ENCODE peak calls at places on chromosome 11, in eight cellular contexts. U is epithelial cell of prostate; C is iPS DF 6.9; I is heart left ventricle; V is CD8-positive, alpha-beta T cell; E is brain microvascular endothelial cell; A is DND-41; O is colonic mucosa. R is an unnamed sample.

GRCh38 chr11:90774727-90775572 is 552.1 kb upstream of the CHORDC1 start:
- DNase-seq in U (no peak), C (peak), I (no peak), V (no peak), E (no peak), A (no peak), O (no peak), R (no peak)

GRCh38 chr11:82845336-82846036 is 54.7 kb downstream of the PRCP start:
- DNase-seq in U (no peak), C (no peak), I (no peak), V (no peak), E (no peak), A (no peak), O (no peak), R (no peak)

GRCh38 chr11:70804174-70804855 is 406.0 kb downstream of the CTTN start:
- DNase-seq in U (no peak), C (no peak), I (peak), V (no peak), E (no peak), A (no peak), O (no peak), R (no peak)

GRCh38 chr11:130070109-130070828 is 575 bp downstream of the APLP2 start:
- DNase-seq in U (no peak), C (no peak), I (peak), V (peak), E (no peak), A (peak), O (peak), R (peak)

GRCh38 chr11:134261626-134262488 is 8.5 kb downstream of the ACAD8 start:
- DNase-seq in U (no peak), C (no peak), I (no peak), V (peak), E (no peak), A (peak), O (no peak), R (no peak)

GRCh38 chr11:36718481-36718880 is 120.4 kb upstream of the RAG2 start:
- DNase-seq in U (no peak), C (no peak), I (no peak), V (no peak), E (no peak), A (no peak), O (no peak), R (no peak)

GRCh38 chr11:74332272-74332671 is 20.8 kb upstream of the P4HA3 start:
- DNase-seq in U (no peak), C (no peak), I (no peak), V (no peak), E (no peak), A (no peak), O (no peak), R (no peak)

GRCh38 chr11:76617553-76618265 is 52.8 kb downstream of the LRRC32 start:
- DNase-seq in U (no peak), C (no peak), I (no peak), V (no peak), E (peak), A (no peak), O (no peak), R (no peak)

GRCh38 chr11:90134420-90135003 is at the start of gene NAALAD2:
- DNase-seq in U (no peak), C (peak), I (peak), V (no peak), E (peak), A (no peak), O (peak), R (peak)

GRCh38 chr11:9859491-9860305 is 195.8 kb downstream of the SWAP70 start:
- DNase-seq in U (no peak), C (no peak), I (no peak), V (no peak), E (peak), A (no peak), O (no peak), R (no peak)

GRCh38 chr11:2289350-2289749 is 12.4 kb downstream of the C11orf21 start:
- DNase-seq in U (no peak), C (no peak), I (peak), V (no peak), E (no peak), A (no peak), O (no peak), R (no peak)

GRCh38 chr11:2762451-2762850 is 62.7 kb upstream of the KCNQ1OT1 start:
- DNase-seq in U (no peak), C (no peak), I (peak), V (no peak), E (no peak), A (peak), O (peak), R (no peak)

GRCh38 chr11:70296681-70297080 is 26.2 kb downstream of the PPFIA1 start:
- DNase-seq in U (no peak), C (no peak), I (no peak), V (no peak), E (peak), A (no peak), O (no peak), R (no peak)

GRCh38 chr11:8259316-8259995 is 4.2 kb downstream of the LMO1 start:
- DNase-seq in U (no peak), C (no peak), I (no peak), V (no peak), E (no peak), A (no peak), O (no peak), R (no peak)

GRCh38 chr11:111185259-111185658 is 60.3 kb upstream of the POU2AF2 start:
- DNase-seq in U (no peak), C (no peak), I (no peak), V (no peak), E (no peak), A (no peak), O (no peak), R (no peak)

GRCh38 chr11:14542384-14542783 is 22.2 kb upstream of the PSMA1 start:
- DNase-seq in U (no peak), C (no peak), I (no peak), V (no peak), E (no peak), A (no peak), O (no peak), R (no peak)

GRCh38 chr11:7046474-7046873 is 26.2 kb downstream of the NLRP14 start:
- DNase-seq in U (no peak), C (no peak), I (no peak), V (no peak), E (peak), A (no peak), O (no peak), R (no peak)

GRCh38 chr11:976431-977160 is 50.9 kb downstream of the AP2A2 start:
- DNase-seq in U (no peak), C (no peak), I (no peak), V (no peak), E (no peak), A (peak), O (no peak), R (peak)

GRCh38 chr11:119835804-119836203 is 106.8 kb upstream of the NECTIN1 start:
- DNase-seq in U (no peak), C (no peak), I (no peak), V (no peak), E (no peak), A (no peak), O (no peak), R (no peak)

GRCh38 chr11:34075178-34075820 is 23.8 kb downstream of the CAPRIN1 start:
- DNase-seq in U (no peak), C (no peak), I (no peak), V (no peak), E (peak), A (no peak), O (no peak), R (no peak)

GRCh38 chr11:130827697-130828377 is 88.4 kb downstream of the SNX19 start:
- DNase-seq in U (peak), C (peak), I (no peak), V (no peak), E (peak), A (no peak), O (peak), R (no peak)

GRCh38 chr11:113436672-113437252 is 38.4 kb downstream of the DRD2 start:
- DNase-seq in U (no peak), C (no peak), I (no peak), V (no peak), E (no peak), A (no peak), O (no peak), R (no peak)

GRCh38 chr11:44596541-44597276 is 31.2 kb downstream of the CD82 start:
- DNase-seq in U (no peak), C (no peak), I (no peak), V (peak), E (no peak), A (peak), O (no peak), R (no peak)

GRCh38 chr11:1226981-1227550 is 4.2 kb downstream of the MUC5B start:
- DNase-seq in U (no peak), C (no peak), I (peak), V (peak), E (no peak), A (no peak), O (peak), R (peak)

GRCh38 chr11:128803440-128803839 is 63.7 kb downstream of the KCNJ1 start:
- DNase-seq in U (no peak), C (no peak), I (no peak), V (no peak), E (no peak), A (no peak), O (no peak), R (no peak)

GRCh38 chr11:3228445-3228829 is 3.8 kb downstream of the MRGPRE start:
- DNase-seq in U (no peak), C (no peak), I (no peak), V (no peak), E (no peak), A (no peak), O (no peak), R (no peak)

GRCh38 chr11:59778122-59778521 is 22.9 kb downstream of the STX3 start:
- DNase-seq in U (no peak), C (no peak), I (no peak), V (no peak), E (no peak), A (no peak), O (peak), R (no peak)

GRCh38 chr11:728901-729491 is 18.3 kb upstream of the TALDO1 start:
- DNase-seq in U (no peak), C (no peak), I (no peak), V (no peak), E (no peak), A (no peak), O (no peak), R (no peak)

GRCh38 chr11:76769071-76769560 is 14.0 kb upstream of the TSKU start:
- DNase-seq in U (no peak), C (no peak), I (no peak), V (no peak), E (peak), A (no peak), O (peak), R (no peak)

GRCh38 chr11:126079640-126080205 is 17.1 kb upstream of the CDON start:
- DNase-seq in U (no peak), C (no peak), I (no peak), V (no peak), E (no peak), A (no peak), O (no peak), R (no peak)

GRCh38 chr11:47668665-47669064 is 26.3 kb upstream of the MTCH2 start:
- DNase-seq in U (no peak), C (no peak), I (no peak), V (no peak), E (no peak), A (no peak), O (no peak), R (no peak)

GRCh38 chr11:1706634-1707400 is 9.8 kb downstream of the KRTAP5-6 start:
- DNase-seq in U (no peak), C (no peak), I (no peak), V (no peak), E (no peak), A (no peak), O (peak), R (no peak)

GRCh38 chr11:68120212-68121066 is 749 bp downstream of the CHKA start:
- DNase-seq in U (no peak), C (no peak), I (peak), V (peak), E (no peak), A (peak), O (peak), R (peak)

GRCh38 chr11:76803811-76804600 is 20.9 kb downstream of the TSKU start:
- DNase-seq in U (no peak), C (no peak), I (peak), V (peak), E (no peak), A (peak), O (peak), R (no peak)

DNA sequence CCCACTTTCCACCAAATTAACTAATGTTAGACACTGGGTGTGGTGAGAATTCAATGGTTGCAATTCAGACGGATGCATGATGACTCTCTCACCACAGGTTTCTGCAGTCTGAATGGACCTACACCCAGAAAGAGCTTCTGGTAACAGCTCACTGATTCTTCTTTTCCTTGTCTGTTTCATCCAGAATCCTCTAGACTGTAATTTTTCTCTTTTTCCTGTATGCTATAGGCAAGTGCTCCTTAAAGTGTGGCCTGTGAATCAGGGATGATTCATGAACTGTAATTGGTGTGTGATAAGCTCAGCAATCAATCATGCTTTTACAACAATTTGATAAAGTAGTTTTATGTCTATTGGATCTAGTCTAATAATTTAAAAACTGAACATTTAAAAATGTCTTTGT is 18.0 kb downstream of the MMP10 start:
- DNase-seq in U (peak), C (no peak), I (no peak), V (no peak), E (peak), A (no peak), O (no peak), R (no peak)
- H3K27ac ChIP-seq in U (peak), C (no peak), I (no peak), V (no peak), E (peak), A (no peak), O (no peak), R (no peak)

DNA sequence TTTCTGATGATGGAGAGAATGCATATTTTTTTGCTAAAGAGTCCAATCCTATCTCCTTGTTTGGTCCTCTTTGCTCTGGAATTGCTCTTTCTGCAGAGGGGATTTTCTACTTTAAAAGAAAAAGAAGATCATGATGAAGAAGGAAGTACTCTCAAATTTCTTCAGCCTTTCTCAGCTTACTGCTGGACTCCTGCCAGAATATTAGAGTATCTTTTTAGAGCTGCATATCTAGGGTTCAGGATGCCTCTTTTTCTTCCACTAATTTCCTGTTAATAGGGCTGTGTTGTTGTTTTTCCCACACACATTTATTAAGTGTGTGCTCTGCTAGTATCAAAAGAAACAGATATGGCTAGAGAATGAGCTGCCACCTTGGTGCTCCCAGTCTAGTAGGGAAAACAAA is 18.2 kb downstream of the UBASH3B start:
- DNase-seq in U (no peak), C (no peak), I (no peak), V (no peak), E (no peak), A (no peak), O (no peak), R (no peak)
- H3K27ac ChIP-seq in U (no peak), C (no peak), I (no peak), V (no peak), E (no peak), A (peak), O (no peak), R (no peak)

GRCh38 chr11:61905067-61905696 is 12.2 kb downstream of the RAB3IL1 start:
- DNase-seq in U (no peak), C (no peak), I (no peak), V (no peak), E (no peak), A (no peak), O (no peak), R (no peak)
- H3K27ac ChIP-seq in U (no peak), C (no peak), I (no peak), V (no peak), E (no peak), A (no peak), O (no peak), R (no peak)

DNA sequence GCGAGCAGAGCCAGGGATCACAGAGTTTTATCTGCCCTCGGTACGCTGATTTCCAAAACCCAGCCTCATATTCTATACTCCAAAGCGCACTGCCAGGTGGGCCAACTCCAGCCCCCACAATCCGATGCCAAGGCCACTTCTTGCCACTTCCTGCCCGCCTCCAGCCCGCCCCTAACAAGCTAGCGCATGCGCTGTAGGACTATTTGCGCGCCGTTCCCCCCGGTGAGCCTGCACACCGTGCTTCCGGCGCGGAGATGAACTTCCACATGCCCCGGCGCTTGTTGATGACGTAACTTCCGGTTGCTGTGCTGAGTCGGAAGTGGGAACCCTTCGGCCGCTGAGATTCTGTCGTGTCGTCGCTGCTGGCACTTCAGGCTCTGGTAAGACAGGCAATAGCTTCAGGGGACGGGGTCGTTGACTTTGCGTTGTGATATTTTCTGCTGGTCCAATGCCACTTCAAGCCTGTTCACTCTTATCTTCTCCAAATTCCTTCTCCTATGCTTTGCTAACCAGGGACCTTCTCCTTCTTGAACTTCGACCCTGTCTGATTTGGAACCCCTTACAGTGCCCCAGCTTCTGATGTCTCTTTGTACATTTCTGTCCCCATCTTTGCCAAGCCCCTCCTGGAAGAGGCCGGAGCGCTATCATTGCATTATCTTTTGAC is at the start of gene UBE4A:
- DNase-seq in U (peak), C (peak), I (peak), V (peak), E (peak), A (peak), O (peak), R (peak)
- H3K27ac ChIP-seq in U (peak), C (no peak), I (peak), V (peak), E (no peak), A (peak), O (peak), R (peak)

GRCh38 chr11:117057727-117058126 is 40.5 kb downstream of the SIK3 start:
- DNase-seq in U (no peak), C (no peak), I (no peak), V (no peak), E (no peak), A (no peak), O (no peak), R (no peak)
- H3K27ac ChIP-seq in U (no peak), C (no peak), I (no peak), V (no peak), E (no peak), A (no peak), O (no peak), R (peak)